ENCODE peak calls at places on chromosomes 4 and X, in four cellular contexts. R is GM12878, E is A549, H is HCT116. M is an unnamed sample.

GRCh38 chr4:174260099-174260498 is 23.4 kb downstream of the FBXO8 start:
- DNase-seq in R (no peak), E (peak), H (no peak), M (no peak)

GRCh38 chrX:55326985-55327384 is 62.3 kb upstream of the PAGE3 start:
- DNase-seq in R (no peak), E (no peak), H (no peak), M (no peak)

GRCh38 chrX:130060122-130061069 is 49.9 kb downstream of the ELF4 start:
- DNase-seq in R (no peak), E (peak), H (peak), M (peak)

GRCh38 chr4:37008199-37008598 is 236.3 kb upstream of the NWD2 start:
- DNase-seq in R (no peak), E (peak), H (no peak), M (no peak)

GRCh38 chr4:76591992-76592391 is 157.0 kb downstream of the SHROOM3 start:
- DNase-seq in R (no peak), E (no peak), H (no peak), M (no peak)

GRCh38 chr4:113563691-113564378 is 197.7 kb downstream of the CAMK2D start:
- DNase-seq in R (no peak), E (no peak), H (no peak), M (no peak)

GRCh38 chr4:152663203-152664066 is 16.4 kb downstream of the TMEM154 start:
- DNase-seq in R (peak), E (no peak), H (no peak), M (peak)

GRCh38 chrX:2243913-2244460 is 256.8 kb downstream of the DHRSX start:
- DNase-seq in R (no peak), E (no peak), H (no peak), M (no peak)

GRCh38 chr4:145679991-145680455 is at the start of gene C4orf51:
- DNase-seq in R (no peak), E (no peak), H (no peak), M (no peak)

DNA sequence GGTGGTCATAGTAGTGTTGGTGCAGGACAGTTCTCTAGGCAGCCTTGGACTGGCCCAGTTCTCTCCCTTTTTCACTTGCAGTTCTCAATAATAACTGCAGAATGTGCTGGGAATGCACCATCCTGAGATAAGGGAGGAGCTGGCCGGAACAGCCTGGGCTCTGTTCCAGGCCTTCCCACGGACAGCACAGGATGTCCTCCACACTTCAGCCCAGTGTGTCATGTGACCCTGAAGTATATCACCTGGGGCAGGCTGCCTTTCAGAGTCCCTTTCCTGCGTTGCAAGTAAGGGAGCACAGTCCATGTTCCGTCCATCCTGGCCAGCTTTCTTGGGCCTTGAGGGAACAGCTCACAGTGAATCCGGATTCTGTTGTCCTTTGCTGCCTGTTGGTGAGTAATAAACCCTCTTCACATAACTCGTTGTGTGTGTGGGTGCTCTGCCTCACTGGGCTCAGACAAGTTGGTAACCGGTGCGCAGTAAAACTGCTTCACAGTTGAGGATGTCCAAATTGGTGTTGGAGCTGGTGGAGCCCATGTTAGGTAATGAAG is 32.3 kb upstream of the BBS12 start:
- DNase-seq in R (no peak), E (no peak), H (peak), M (no peak)
- H3K27ac ChIP-seq in R (no peak), E (no peak), H (no peak), M (no peak)

GRCh38 chr4:164464313-164464712 is 289.6 kb upstream of the SMIM31 start:
- DNase-seq in R (no peak), E (no peak), H (no peak), M (no peak)
- TF ChIP-seq REST in R (no peak), E (no peak), H (no peak), M (no peak)

GRCh38 chrX:23504540-23504884 is 162.8 kb upstream of the PRDX4 start:
- DNase-seq in R (no peak), E (no peak), H (no peak), M (no peak)
- H3K27ac ChIP-seq in R (no peak), E (no peak), H (no peak), M (no peak)

GRCh38 chr4:162162672-162163071 is 1.1 kb downstream of the FSTL5 start:
- DNase-seq in R (no peak), E (no peak), H (no peak), M (no peak)

GRCh38 chr4:162164881-162165528 is 1.2 kb upstream of the FSTL5 start:
- DNase-seq in R (no peak), E (no peak), H (no peak), M (no peak)

GRCh38 chr4:162163892-162164759 is at the start of gene FSTL5:
- DNase-seq in R (no peak), E (peak), H (no peak), M (no peak)
- TF ChIP-seq REST in R (peak), E (peak), H (peak), M (peak)

GRCh38 chr4:158122501-158122900 is 50.3 kb downstream of the GASK1B start:
- DNase-seq in R (no peak), E (no peak), H (no peak), M (no peak)
- H3K27ac ChIP-seq in R (no peak), E (no peak), H (no peak), M (no peak)

DNA sequence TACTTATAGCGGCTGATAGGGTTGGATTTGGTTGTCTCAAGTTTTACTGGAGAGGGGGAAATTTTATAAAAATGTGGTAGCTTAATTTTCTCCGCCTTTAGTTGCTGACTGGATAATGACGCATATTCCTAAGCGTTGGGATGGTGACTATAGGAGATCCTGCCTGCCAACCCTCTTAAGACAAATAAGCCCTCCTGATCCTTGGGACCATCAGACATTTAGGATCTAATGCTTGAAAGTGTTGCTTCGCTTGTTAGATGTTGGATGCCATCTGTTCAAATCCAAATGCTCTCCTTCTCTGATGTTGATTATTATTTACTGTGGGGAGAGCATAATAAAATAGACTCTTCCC is 2.2 kb downstream of the RAPGEF2 start:
- DNase-seq in R (no peak), E (no peak), H (no peak), M (no peak)
- TF ChIP-seq REST in R (no peak), E (no peak), H (no peak), M (no peak)

DNA sequence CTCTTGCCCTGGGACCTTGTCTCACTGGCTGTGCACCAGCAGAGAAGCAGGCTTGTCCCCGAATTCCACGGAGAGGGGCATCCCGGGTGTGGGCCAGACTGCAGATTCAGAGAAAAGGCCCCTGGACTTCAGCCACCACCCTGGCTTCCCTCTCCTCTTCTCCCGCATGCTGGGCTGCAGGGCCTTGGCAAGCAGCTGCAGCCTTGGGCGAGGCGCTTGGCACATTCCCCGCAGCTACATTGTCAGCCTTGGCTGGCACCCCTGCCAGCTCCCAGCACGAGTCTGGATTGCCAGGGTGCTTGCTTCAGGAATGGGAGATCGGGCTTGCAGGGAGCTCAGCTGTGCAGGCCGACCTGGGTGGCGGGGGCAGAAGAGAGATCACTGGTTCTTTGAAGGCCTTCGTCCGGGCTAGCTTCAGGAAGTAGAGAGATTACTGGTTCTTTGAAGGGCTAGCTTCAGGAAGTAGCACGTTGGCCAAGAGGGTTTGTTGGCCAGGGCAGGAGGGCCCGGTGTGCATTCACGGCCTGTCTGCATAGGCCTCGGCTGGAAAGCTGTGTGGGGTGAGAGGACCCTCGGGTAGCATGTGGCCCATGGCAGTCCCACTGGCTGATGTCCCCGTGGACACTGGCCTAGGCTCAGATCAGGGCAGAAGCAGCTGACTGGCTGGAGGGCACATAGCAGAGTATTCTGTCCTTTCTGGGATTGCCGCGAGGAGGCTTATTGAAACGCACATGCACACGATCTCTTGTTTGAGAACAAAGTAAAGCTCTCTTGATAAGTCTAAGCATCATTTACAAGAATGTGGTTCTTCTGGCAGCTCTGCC is 2.7 kb downstream of the ABCD1 start:
- DNase-seq in R (no peak), E (no peak), H (no peak), M (peak)
- H3K27ac ChIP-seq in R (peak), E (peak), H (peak), M (peak)